ENCODE peak calls at places on chromosomes 5 and 9, in five cellular contexts. One of them, this sample, is unnamed. For H3K4me1, the result is how much of the 10 kb centered on the place peaks cover.

GRCh38 chr5:108345541-108346171 is 36.2 kb downstream of the FBXL17 start:
- DNase-seq in spleen: no peak
- DNase-seq in mesendoderm: peak
- DNase-seq in CD4-positive, alpha-beta memory T cell: peak
- DNase-seq in psoas muscle: no peak
- DNase-seq in this sample: no peak

GRCh38 chr9:35756743-35757526 is 2.9 kb upstream of the MSMP start:
- DNase-seq in spleen: peak
- DNase-seq in mesendoderm: peak
- DNase-seq in CD4-positive, alpha-beta memory T cell: peak
- DNase-seq in psoas muscle: peak
- DNase-seq in this sample: peak

GRCh38 chr5:17772232-17772631 is 138.0 kb downstream of the TAF11L14 start:
- DNase-seq in spleen: no peak
- DNase-seq in mesendoderm: no peak
- DNase-seq in CD4-positive, alpha-beta memory T cell: no peak
- DNase-seq in psoas muscle: no peak
- DNase-seq in this sample: no peak

GRCh38 chr5:91224459-91224858 is 158.7 kb downstream of the ARRDC3 start:
- DNase-seq in spleen: no peak
- DNase-seq in mesendoderm: no peak
- DNase-seq in CD4-positive, alpha-beta memory T cell: no peak
- DNase-seq in psoas muscle: no peak
- DNase-seq in this sample: no peak

GRCh38 chr5:96661101-96661840 is 905 bp upstream of the CAST start:
- DNase-seq in spleen: peak
- DNase-seq in mesendoderm: peak
- DNase-seq in CD4-positive, alpha-beta memory T cell: peak
- DNase-seq in psoas muscle: peak
- DNase-seq in this sample: peak

GRCh38 chr5:96254980-96255681 is 177.9 kb downstream of the PCSK1 start:
- DNase-seq in spleen: no peak
- DNase-seq in mesendoderm: no peak
- DNase-seq in CD4-positive, alpha-beta memory T cell: no peak
- DNase-seq in psoas muscle: no peak
- DNase-seq in this sample: no peak

GRCh38 chr5:131812371-131813160 is 15.7 kb upstream of the FNIP1 start:
- DNase-seq in spleen: no peak
- DNase-seq in mesendoderm: no peak
- DNase-seq in CD4-positive, alpha-beta memory T cell: no peak
- DNase-seq in psoas muscle: no peak
- DNase-seq in this sample: no peak

GRCh38 chr5:142551242-142552067 is 134.4 kb downstream of the FGF1 start:
- DNase-seq in spleen: no peak
- DNase-seq in mesendoderm: peak
- DNase-seq in CD4-positive, alpha-beta memory T cell: no peak
- DNase-seq in psoas muscle: no peak
- DNase-seq in this sample: no peak

GRCh38 chr9:99150456-99151171 is 45.7 kb downstream of the TGFBR1 start:
- DNase-seq in spleen: no peak
- DNase-seq in mesendoderm: no peak
- DNase-seq in CD4-positive, alpha-beta memory T cell: peak
- DNase-seq in psoas muscle: no peak
- DNase-seq in this sample: no peak

GRCh38 chr9:76789850-76790249 is 25.6 kb downstream of the PCA3 start:
- DNase-seq in spleen: no peak
- DNase-seq in mesendoderm: no peak
- DNase-seq in CD4-positive, alpha-beta memory T cell: no peak
- DNase-seq in psoas muscle: no peak
- DNase-seq in this sample: no peak

GRCh38 chr5:59772206-59772605 is 121.3 kb downstream of the PDE4D start:
- DNase-seq in spleen: no peak
- DNase-seq in mesendoderm: no peak
- DNase-seq in CD4-positive, alpha-beta memory T cell: no peak
- DNase-seq in psoas muscle: no peak
- DNase-seq in this sample: no peak

GRCh38 chr9:107043886-107044285 is 180.9 kb downstream of the ZNF462 start:
- DNase-seq in spleen: no peak
- DNase-seq in mesendoderm: peak
- DNase-seq in CD4-positive, alpha-beta memory T cell: no peak
- DNase-seq in psoas muscle: no peak
- DNase-seq in this sample: no peak

GRCh38 chr9:130186839-130187522 is 14.8 kb downstream of the NCS1 start:
- DNase-seq in spleen: no peak
- DNase-seq in mesendoderm: peak
- DNase-seq in CD4-positive, alpha-beta memory T cell: no peak
- DNase-seq in psoas muscle: no peak
- DNase-seq in this sample: no peak

GRCh38 chr9:130186051-130186450 is 13.8 kb downstream of the NCS1 start:
- DNase-seq in spleen: no peak
- DNase-seq in mesendoderm: no peak
- DNase-seq in CD4-positive, alpha-beta memory T cell: no peak
- DNase-seq in psoas muscle: no peak
- DNase-seq in this sample: no peak

GRCh38 chr9:130183133-130183762 is 11.0 kb downstream of the NCS1 start:
- DNase-seq in spleen: no peak
- DNase-seq in mesendoderm: peak
- DNase-seq in CD4-positive, alpha-beta memory T cell: no peak
- DNase-seq in psoas muscle: no peak
- DNase-seq in this sample: no peak

GRCh38 chr9:130185494-130186005 is 13.3 kb downstream of the NCS1 start:
- DNase-seq in spleen: no peak
- DNase-seq in mesendoderm: no peak
- DNase-seq in CD4-positive, alpha-beta memory T cell: no peak
- DNase-seq in psoas muscle: no peak
- DNase-seq in this sample: no peak

GRCh38 chr9:130184983-130185382 is 12.8 kb downstream of the NCS1 start:
- DNase-seq in spleen: no peak
- DNase-seq in mesendoderm: peak
- DNase-seq in CD4-positive, alpha-beta memory T cell: no peak
- DNase-seq in psoas muscle: no peak
- DNase-seq in this sample: no peak
- H3K4me3 ChIP-seq in spleen: no peak
- H3K4me3 ChIP-seq in mesendoderm: no peak
- H3K4me3 ChIP-seq in CD4-positive, alpha-beta memory T cell: no peak
- H3K4me3 ChIP-seq in psoas muscle: no peak
- H3K4me3 ChIP-seq in this sample: no peak

DNA sequence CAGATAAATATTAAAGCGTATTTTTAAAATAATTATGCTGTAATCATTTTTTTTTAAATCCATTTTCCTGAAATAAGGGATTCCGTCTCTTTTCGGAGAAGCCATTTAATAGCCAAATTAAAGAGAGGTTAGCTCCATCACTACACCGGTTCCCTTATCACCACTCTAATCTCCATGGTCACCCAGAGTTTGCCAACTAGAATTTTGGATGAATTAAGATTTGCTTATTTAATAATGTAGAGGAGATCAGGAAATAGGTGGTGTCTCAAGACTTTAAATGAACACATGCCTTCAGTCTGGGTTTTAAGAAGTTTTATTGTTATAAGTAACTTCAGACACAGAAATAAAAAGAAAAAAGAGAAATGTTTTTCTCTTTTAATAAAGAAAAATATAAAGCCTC is 151.7 kb downstream of the TTC39B start:
- DNase-seq in spleen: no peak
- DNase-seq in mesendoderm: no peak
- DNase-seq in CD4-positive, alpha-beta memory T cell: no peak
- DNase-seq in psoas muscle: no peak
- DNase-seq in this sample: no peak
- H3K4me1 ChIP-seq in spleen: under half
- H3K4me1 ChIP-seq in mesendoderm: under half
- H3K4me1 ChIP-seq in CD4-positive, alpha-beta memory T cell: under half
- H3K4me1 ChIP-seq in psoas muscle: under half
- H3K4me1 ChIP-seq in this sample: under half

GRCh38 chr9:69181908-69182353 is 7.9 kb downstream of the TJP2 start:
- DNase-seq in spleen: no peak
- DNase-seq in mesendoderm: no peak
- DNase-seq in CD4-positive, alpha-beta memory T cell: no peak
- DNase-seq in psoas muscle: no peak
- DNase-seq in this sample: no peak

GRCh38 chr9:69179037-69179436 is 5.0 kb downstream of the TJP2 start:
- DNase-seq in spleen: no peak
- DNase-seq in mesendoderm: no peak
- DNase-seq in CD4-positive, alpha-beta memory T cell: no peak
- DNase-seq in psoas muscle: no peak
- DNase-seq in this sample: no peak

GRCh38 chr9:69178583-69179011 is 4.5 kb downstream of the TJP2 start:
- DNase-seq in spleen: no peak
- DNase-seq in mesendoderm: no peak
- DNase-seq in CD4-positive, alpha-beta memory T cell: peak
- DNase-seq in psoas muscle: no peak
- DNase-seq in this sample: no peak

GRCh38 chr9:69180200-69180599 is 6.1 kb downstream of the TJP2 start:
- DNase-seq in spleen: no peak
- DNase-seq in mesendoderm: no peak
- DNase-seq in CD4-positive, alpha-beta memory T cell: no peak
- DNase-seq in psoas muscle: no peak
- DNase-seq in this sample: no peak

DNA sequence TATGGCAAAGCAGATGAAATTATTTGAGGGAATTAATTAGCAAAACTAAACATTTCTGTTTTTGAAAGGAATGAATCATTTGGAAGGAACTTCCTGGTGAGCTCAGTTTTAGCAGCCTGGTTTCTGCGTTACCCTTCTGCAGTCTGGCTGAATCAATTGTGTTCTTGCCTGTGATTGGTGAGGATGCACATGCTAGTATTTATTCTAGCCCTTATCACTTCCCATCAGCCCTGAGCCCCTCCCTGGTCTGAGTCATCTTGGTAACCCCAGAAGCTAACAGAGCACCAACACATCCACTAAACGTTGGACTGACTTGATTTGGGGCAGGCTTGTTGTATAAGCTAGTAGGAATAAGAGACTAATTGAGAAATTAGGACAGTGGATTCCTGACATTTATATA is 6.6 kb downstream of the TJP2 start:
- DNase-seq in spleen: no peak
- DNase-seq in mesendoderm: peak
- DNase-seq in CD4-positive, alpha-beta memory T cell: peak
- DNase-seq in psoas muscle: no peak
- DNase-seq in this sample: no peak
- H3K4me3 ChIP-seq in spleen: no peak
- H3K4me3 ChIP-seq in mesendoderm: no peak
- H3K4me3 ChIP-seq in CD4-positive, alpha-beta memory T cell: no peak
- H3K4me3 ChIP-seq in psoas muscle: no peak
- H3K4me3 ChIP-seq in this sample: no peak

GRCh38 chr5:137143244-137143605 is 355.9 kb downstream of the SPOCK1 start:
- DNase-seq in spleen: no peak
- DNase-seq in mesendoderm: no peak
- DNase-seq in CD4-positive, alpha-beta memory T cell: no peak
- DNase-seq in psoas muscle: no peak
- DNase-seq in this sample: no peak

GRCh38 chr5:137142371-137143243 is 356.5 kb downstream of the SPOCK1 start:
- DNase-seq in spleen: no peak
- DNase-seq in mesendoderm: no peak
- DNase-seq in CD4-positive, alpha-beta memory T cell: no peak
- DNase-seq in psoas muscle: peak
- DNase-seq in this sample: no peak

GRCh38 chr5:137145726-137146125 is 353.4 kb downstream of the SPOCK1 start:
- DNase-seq in spleen: no peak
- DNase-seq in mesendoderm: no peak
- DNase-seq in CD4-positive, alpha-beta memory T cell: no peak
- DNase-seq in psoas muscle: no peak
- DNase-seq in this sample: no peak

GRCh38 chr5:137146402-137146889 is 352.7 kb downstream of the SPOCK1 start:
- DNase-seq in spleen: no peak
- DNase-seq in mesendoderm: peak
- DNase-seq in CD4-positive, alpha-beta memory T cell: no peak
- DNase-seq in psoas muscle: peak
- DNase-seq in this sample: no peak

DNA sequence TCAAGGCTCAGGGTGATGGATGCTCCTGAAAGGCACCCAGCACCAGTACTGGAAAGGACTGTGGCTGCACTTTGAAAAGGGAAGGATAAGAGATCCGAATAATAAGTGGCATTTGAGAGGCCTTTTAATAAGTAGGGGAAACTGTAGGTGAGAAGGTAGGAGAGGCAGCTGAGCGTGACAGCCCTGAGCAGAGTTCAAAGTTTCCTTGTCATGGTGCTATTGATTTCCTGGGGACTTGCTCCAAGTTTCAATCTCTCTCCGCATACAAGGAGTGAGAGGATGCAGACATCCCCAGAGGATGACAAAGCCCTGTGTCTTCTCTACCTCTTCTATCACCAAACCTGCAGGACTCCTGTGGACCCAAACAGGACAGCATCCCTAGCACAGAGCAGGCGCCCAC is 354.5 kb downstream of the SPOCK1 start:
- DNase-seq in spleen: no peak
- DNase-seq in mesendoderm: no peak
- DNase-seq in CD4-positive, alpha-beta memory T cell: no peak
- DNase-seq in psoas muscle: no peak
- DNase-seq in this sample: no peak
- H3K4me1 ChIP-seq in spleen: under half
- H3K4me1 ChIP-seq in mesendoderm: under half
- H3K4me1 ChIP-seq in CD4-positive, alpha-beta memory T cell: under half
- H3K4me1 ChIP-seq in psoas muscle: under half
- H3K4me1 ChIP-seq in this sample: under half